ENCODE peak calls at places on chromosomes 2 and 18, in seven cellular contexts. D is astrocyte of the spinal cord, N is heart right ventricle, V is GM12865, I is endothelial cell, P is fibroblast of mammary gland, O is GM13977. C is an unnamed sample.

GRCh38 chr2:8590940-8591339 is 90.9 kb upstream of the ID2 start:
- DNase-seq in D (no peak), N (no peak), V (no peak), I (no peak), P (no peak), O (no peak), C (no peak)

GRCh38 chr2:2655451-2655850 is 324.4 kb upstream of the MYT1L start:
- DNase-seq in D (no peak), N (no peak), V (no peak), I (no peak), P (no peak), O (no peak), C (no peak)

GRCh38 chr2:86439879-86440630 is 1.1 kb upstream of the KDM3A start:
- DNase-seq in D (peak; percentile 17), N (no peak), V (no peak), I (no peak), P (no peak), O (no peak), C (no peak)

GRCh38 chr2:26687328-26687727 is 5.2 kb upstream of the KCNK3 start:
- DNase-seq in D (no peak), N (no peak), V (no peak), I (no peak), P (no peak), O (no peak), C (no peak)

GRCh38 chr2:234133004-234133403 is 82.5 kb downstream of the SPP2 start:
- DNase-seq in D (peak; percentile 15), N (no peak), V (no peak), I (no peak), P (peak; percentile 39), O (no peak), C (no peak)

GRCh38 chr2:28926837-28927236 is 32.4 kb downstream of the WDR43 start:
- DNase-seq in D (no peak), N (no peak), V (no peak), I (no peak), P (peak; percentile 30), O (no peak), C (no peak)

GRCh38 chr2:8234757-8235374 is 447.0 kb upstream of the ID2 start:
- DNase-seq in D (no peak), N (no peak), V (peak; percentile 95), I (no peak), P (no peak), O (peak; percentile 63), C (no peak)

GRCh38 chr2:128981353-128981752 is 662.7 kb upstream of the HS6ST1 start:
- DNase-seq in D (no peak), N (no peak), V (no peak), I (no peak), P (no peak), O (no peak), C (no peak)

GRCh38 chr2:33033524-33034150 is 86.9 kb downstream of the LTBP1 start:
- DNase-seq in D (peak; percentile 75), N (no peak), V (no peak), I (no peak), P (peak; percentile 70), O (peak; percentile 9), C (no peak)
- TF ChIP-seq CTCF in D (peak; percentile 49), N (peak; percentile 64), V (no peak), I (no peak), P (peak; percentile 64), O (peak; percentile 21), C (no peak)

GRCh38 chr2:187188783-187189631 is 259.0 kb downstream of the CALCRL start:
- DNase-seq in D (peak; percentile 40), N (no peak), V (no peak), I (no peak), P (no peak), O (no peak), C (no peak)

DNA sequence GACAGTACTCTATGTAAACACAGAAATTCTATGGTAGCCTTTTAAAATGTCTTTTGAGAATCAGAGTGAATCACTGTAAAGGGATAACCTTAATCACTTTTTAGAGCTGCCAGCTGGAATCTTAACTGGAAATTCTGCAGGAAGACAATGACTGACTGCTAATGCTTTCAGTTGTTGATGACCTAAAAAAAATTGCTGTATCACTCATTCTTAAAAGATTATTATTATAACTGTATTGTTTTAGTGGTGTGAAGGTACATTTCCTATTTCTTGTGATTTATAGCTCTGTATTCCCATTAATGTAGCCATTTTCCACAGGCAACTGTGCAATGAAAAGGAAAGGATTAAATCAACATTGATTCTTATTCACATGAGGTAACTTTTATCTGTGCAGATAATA is 260.5 kb downstream of the CALCRL start:
- DNase-seq in D (no peak), N (no peak), V (no peak), I (no peak), P (no peak), O (no peak), C (no peak)
- TF ChIP-seq CTCF in D (no peak), N (no peak), V (no peak), I (no peak), P (no peak), O (no peak), C (no peak)

DNA sequence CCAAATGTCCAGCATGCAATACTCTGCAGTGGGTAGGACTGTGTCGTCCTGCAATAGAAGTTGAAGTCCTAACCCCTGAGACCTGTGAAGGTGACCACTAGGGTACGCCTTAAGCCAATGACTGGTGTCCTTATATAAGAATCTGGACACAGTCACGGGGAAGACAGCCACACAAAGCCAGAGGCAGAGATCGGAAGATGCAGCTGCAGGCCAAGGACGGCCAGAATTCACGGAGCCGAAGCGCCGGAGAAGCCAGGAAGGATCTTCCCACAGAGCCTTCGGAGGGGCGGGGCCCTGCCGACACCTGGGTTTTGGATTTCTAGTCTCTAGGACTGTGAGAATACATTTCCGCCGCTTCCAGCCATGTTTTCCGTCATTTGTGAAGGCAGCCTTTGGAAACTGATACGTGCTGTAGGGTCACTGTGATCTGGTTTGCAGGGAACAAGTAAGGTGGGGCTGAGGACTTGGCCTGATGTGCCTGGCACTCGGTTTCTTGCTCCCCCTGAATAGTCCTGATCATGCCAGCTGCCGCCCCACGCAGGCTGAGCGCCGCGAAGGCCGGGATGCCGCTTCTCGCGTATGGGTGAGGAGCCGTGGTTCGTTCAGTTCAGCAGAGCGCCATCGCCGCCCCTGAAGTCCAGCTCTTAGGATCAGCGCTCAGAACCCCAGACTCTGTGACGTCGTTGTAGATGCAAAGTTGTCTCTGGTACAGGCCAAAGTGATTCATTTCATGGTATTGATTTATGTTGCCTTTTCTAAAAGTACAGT is 38.7 kb downstream of the PTGR3 start:
- DNase-seq in D (no peak), N (peak; percentile 55), V (no peak), I (no peak), P (no peak), O (no peak), C (no peak)
- TF ChIP-seq CTCF in D (no peak), N (peak; percentile 32), V (no peak), I (no peak), P (no peak), O (no peak), C (no peak)

GRCh38 chr2:181891258-181891965 is at the start of gene ITPRID2:
- DNase-seq in D (peak; percentile 92), N (peak; percentile 89), V (peak; percentile 92), I (peak; percentile 89), P (peak; percentile 82), O (peak; percentile 96), C (peak; percentile 74)
- TF ChIP-seq CTCF in D (no peak), N (no peak), V (no peak), I (no peak), P (no peak), O (peak; percentile 30), C (no peak)

DNA sequence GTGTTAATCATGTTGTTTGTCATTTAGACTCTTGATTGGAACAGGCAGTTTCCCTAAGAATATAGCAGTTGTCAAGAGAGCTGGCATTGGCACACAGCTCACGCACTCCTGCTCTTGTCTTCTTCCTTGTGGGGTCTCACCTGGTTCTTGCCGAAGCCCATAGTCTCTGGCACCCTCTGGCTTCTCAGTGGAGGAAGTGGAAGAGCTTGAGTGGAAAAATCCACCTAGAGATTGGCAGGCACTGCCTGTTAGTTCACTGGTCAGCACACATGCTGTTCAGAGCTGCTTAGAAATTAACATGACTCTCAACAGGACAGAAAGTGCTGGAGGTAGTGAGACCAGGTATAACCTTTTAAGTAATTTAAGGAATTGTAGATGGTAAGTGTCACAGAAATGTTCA is 28.3 kb downstream of the SCTR start:
- DNase-seq in D (no peak), N (no peak), V (no peak), I (no peak), P (no peak), O (no peak), C (no peak)
- TF ChIP-seq CTCF in D (no peak), N (peak; percentile 34), V (no peak), I (no peak), P (no peak), O (no peak), C (no peak)

C was measured in progenitor cell of endocrine pancreas.